ENCODE peak calls at places on chromosomes 4 and X, in five cellular contexts. P is neural crest cell, R is IMR-90, A is neural progenitor cell, K is fibroblast of lung. V is an unnamed sample.

GRCh38 chr4:80070880-80071620 is 2.0 kb downstream of the ANTXR2 start:
- DNase-seq in P (no peak), R (peak), A (no peak), K (peak), V (no peak)

GRCh38 chr4:70996014-70996353 is 2.5 kb downstream of the DCK start:
- DNase-seq in P (no peak), R (no peak), A (no peak), K (no peak), V (no peak)

GRCh38 chr4:139522457-139522856 is 33.6 kb downstream of the SETD7 start:
- DNase-seq in P (peak), R (no peak), A (peak), K (no peak), V (no peak)

GRCh38 chrX:47751670-47752069 is 85.0 kb upstream of the ZNF81 start:
- DNase-seq in P (no peak), R (no peak), A (peak), K (peak), V (peak)

GRCh38 chr4:154854362-154854761 is 73.3 kb downstream of the RBM46 start:
- DNase-seq in P (no peak), R (peak), A (peak), K (no peak), V (no peak)

GRCh38 chr4:118682928-118683327 is 2.3 kb upstream of the METTL14 start:
- DNase-seq in P (no peak), R (peak), A (peak), K (peak), V (no peak)

GRCh38 chr4:105210901-105211300 is 64.2 kb downstream of the TET2 start:
- DNase-seq in P (no peak), R (no peak), A (no peak), K (no peak), V (no peak)

GRCh38 chrX:107154787-107155620 is 36.4 kb upstream of the RBM41 start:
- DNase-seq in P (no peak), R (peak), A (no peak), K (peak), V (no peak)

GRCh38 chr4:38174811-38175210 is 214.6 kb downstream of the PTTG2 start:
- DNase-seq in P (no peak), R (peak), A (no peak), K (peak), V (no peak)

GRCh38 chrX:155819966-155820491 is 61.1 kb upstream of the VAMP7 start:
- DNase-seq in P (peak), R (peak), A (peak), K (peak), V (peak)

GRCh38 chrX:31213941-31214340 is 142.1 kb upstream of the FTHL17 start:
- DNase-seq in P (no peak), R (peak), A (no peak), K (no peak), V (peak)

GRCh38 chrX:100994352-100995281 is 25.1 kb downstream of the ARL13A start:
- DNase-seq in P (no peak), R (peak), A (no peak), K (peak), V (no peak)

GRCh38 chr4:55397024-55397520 is 1.3 kb downstream of the TMEM165 start:
- DNase-seq in P (no peak), R (no peak), A (no peak), K (no peak), V (no peak)

GRCh38 chr4:67915400-67915966 is 31.7 kb upstream of the TMPRSS11D start:
- DNase-seq in P (no peak), R (no peak), A (no peak), K (no peak), V (no peak)

GRCh38 chr4:67922697-67923096 is 38.9 kb upstream of the TMPRSS11D start:
- DNase-seq in P (no peak), R (no peak), A (no peak), K (peak), V (no peak)

GRCh38 chr4:67918428-67918827 is 34.6 kb upstream of the TMPRSS11D start:
- DNase-seq in P (no peak), R (no peak), A (peak), K (no peak), V (no peak)
- TF ChIP-seq CTCF in P (peak), R (no peak), A (peak), K (no peak), V (no peak)

GRCh38 chr4:150978738-150979575 is 36.1 kb downstream of the LRBA start:
- DNase-seq in P (no peak), R (no peak), A (no peak), K (no peak), V (no peak)

GRCh38 chr4:150974251-150974640 is 40.8 kb downstream of the LRBA start:
- DNase-seq in P (no peak), R (no peak), A (no peak), K (no peak), V (no peak)

GRCh38 chr4:150974750-150975149 is 40.3 kb downstream of the LRBA start:
- DNase-seq in P (no peak), R (no peak), A (no peak), K (no peak), V (no peak)

GRCh38 chr4:150973626-150974250 is 41.3 kb downstream of the LRBA start:
- DNase-seq in P (no peak), R (no peak), A (no peak), K (peak), V (no peak)

DNA sequence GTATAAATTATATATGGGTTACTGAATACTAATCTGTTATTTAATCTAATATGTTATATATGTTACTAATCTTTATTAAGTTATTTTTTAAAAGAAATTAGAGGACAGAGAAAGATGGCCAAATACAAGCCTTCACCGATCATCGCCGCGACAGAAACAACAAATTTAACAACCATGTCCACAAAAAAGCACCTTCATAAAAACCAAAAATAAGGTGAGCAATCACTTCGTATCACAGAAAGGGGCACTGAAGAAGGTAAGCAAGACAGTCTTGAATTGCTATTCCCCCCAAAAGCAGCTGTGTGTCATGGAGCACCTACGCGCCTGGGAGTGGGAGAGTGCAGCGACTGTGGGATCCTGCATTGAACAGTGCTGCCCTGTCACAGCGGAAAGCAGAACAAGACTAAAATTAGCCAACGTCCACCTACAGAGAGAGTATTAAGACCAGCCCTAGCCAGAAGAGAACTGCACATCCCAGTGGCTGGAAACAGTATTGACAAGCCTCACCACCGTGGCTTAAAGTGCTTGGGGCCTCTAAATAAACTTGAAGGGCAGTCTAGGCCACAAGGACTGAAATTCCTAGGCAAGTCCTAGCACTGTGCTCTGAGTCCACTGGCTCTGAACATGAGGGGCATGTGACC is 38.5 kb downstream of the LRBA start:
- DNase-seq in P (no peak), R (no peak), A (peak), K (no peak), V (no peak)
- TF ChIP-seq CTCF in P (no peak), R (no peak), A (peak), K (no peak), V (peak)

GRCh38 chr4:78953231-78953630 is 14.0 kb upstream of the PAQR3 start:
- DNase-seq in P (no peak), R (no peak), A (no peak), K (no peak), V (no peak)

GRCh38 chr4:78949735-78950134 is 10.5 kb upstream of the PAQR3 start:
- DNase-seq in P (no peak), R (no peak), A (no peak), K (no peak), V (no peak)

GRCh38 chr4:78951862-78952472 is 12.7 kb upstream of the PAQR3 start:
- DNase-seq in P (peak), R (peak), A (peak), K (peak), V (peak)

GRCh38 chr4:78956979-78957378 is 17.7 kb upstream of the PAQR3 start:
- DNase-seq in P (no peak), R (no peak), A (no peak), K (peak), V (no peak)

DNA sequence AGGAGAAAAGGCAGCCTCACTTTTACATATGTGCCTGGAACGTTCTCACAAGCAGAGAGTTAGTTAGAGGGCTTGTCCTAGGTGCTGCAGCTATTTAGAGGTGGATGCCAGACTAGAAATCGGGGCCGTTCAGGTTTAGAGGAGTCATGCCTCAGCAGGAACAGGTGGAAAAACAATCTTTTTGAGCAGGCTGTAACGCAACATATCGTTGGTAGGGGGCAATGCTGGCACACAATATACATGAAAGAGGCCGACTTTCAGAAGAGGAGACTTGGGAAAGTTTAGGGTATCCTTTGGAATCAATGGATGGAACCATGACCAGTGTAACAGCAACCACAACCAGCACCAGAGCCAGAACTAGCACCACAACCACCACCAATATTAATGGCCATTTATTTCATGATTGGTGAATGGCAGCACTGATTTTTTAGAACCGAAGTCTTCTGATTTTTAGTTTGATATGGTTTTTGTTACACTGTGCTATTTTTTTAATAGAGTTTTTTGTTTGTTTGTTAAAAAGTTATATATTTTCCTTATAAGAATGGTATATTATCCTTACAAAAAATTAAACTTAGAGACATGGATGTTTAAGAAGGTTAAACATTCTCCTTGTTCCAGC is 14.9 kb upstream of the PAQR3 start:
- DNase-seq in P (peak), R (no peak), A (peak), K (no peak), V (peak)
- TF ChIP-seq CTCF in P (peak), R (peak), A (peak), K (peak), V (peak)

GRCh38 chrX:44012484-44013096 is 39.4 kb upstream of the NDP start:
- DNase-seq in P (no peak), R (peak), A (no peak), K (peak), V (no peak)
- TF ChIP-seq CTCF in P (no peak), R (no peak), A (no peak), K (no peak), V (no peak)

GRCh38 chr4:107044170-107044569 is 8.1 kb upstream of the DKK2 start:
- DNase-seq in P (no peak), R (no peak), A (no peak), K (no peak), V (peak)
- TF ChIP-seq CTCF in P (peak), R (peak), A (peak), K (peak), V (peak)

GRCh38 chrX:103017542-103017941 is 46.4 kb downstream of the BEX1 start:
- DNase-seq in P (no peak), R (no peak), A (no peak), K (no peak), V (no peak)
- TF ChIP-seq CTCF in P (no peak), R (no peak), A (peak), K (no peak), V (no peak)

DNA sequence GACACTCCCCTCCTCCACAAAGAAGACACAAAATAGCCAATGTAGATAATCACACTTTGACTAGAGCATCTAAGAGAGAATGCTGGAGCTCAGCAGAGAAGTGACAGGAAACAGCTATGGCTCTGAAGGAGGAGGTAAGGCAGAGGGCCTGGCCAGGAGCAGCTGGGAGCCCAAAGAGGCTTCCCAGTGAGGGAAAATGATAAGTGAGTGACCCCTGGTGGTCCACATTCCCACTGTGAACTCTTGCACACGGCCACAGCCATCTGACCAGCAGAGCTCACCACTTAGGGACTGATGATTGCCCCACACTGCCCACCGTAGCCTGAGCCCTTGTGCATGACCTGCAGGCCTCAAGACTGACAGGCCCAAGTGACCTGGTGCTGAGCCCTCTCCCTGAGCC is 162.7 kb upstream of the GALNTL6 start:
- DNase-seq in P (peak), R (no peak), A (peak), K (no peak), V (peak)
- TF ChIP-seq CTCF in P (no peak), R (no peak), A (peak), K (no peak), V (peak)

GRCh38 chr4:20430555-20430954 is 178.8 kb downstream of the SLIT2 start:
- DNase-seq in P (no peak), R (peak), A (no peak), K (peak), V (no peak)

GRCh38 chr4:20431422-20432014 is 179.8 kb downstream of the SLIT2 start:
- DNase-seq in P (no peak), R (no peak), A (peak), K (peak), V (no peak)

GRCh38 chr4:20432098-20432497 is 180.4 kb downstream of the SLIT2 start:
- DNase-seq in P (no peak), R (no peak), A (peak), K (peak), V (no peak)

GRCh38 chr4:20426028-20426427 is 174.3 kb downstream of the SLIT2 start:
- DNase-seq in P (no peak), R (no peak), A (peak), K (no peak), V (no peak)

GRCh38 chr4:20428410-20429160 is 176.9 kb downstream of the SLIT2 start:
- DNase-seq in P (no peak), R (peak), A (peak), K (no peak), V (no peak)
- TF ChIP-seq CTCF in P (peak), R (peak), A (peak), K (peak), V (no peak)

DNA sequence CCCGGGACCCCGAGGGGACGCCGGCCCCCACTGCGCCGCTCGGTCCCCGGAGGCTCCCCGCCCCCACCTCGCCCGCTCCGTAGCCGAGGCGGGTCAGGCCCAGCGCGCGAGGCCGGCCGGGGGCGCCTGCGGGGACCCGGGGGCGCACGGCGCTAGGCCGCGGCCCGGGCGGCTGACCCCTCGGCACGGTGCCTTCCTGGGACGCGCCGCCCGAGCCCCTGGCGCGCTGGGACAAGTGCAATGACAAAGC is 1.2 kb downstream of the IRF2 start:
- DNase-seq in P (peak), R (no peak), A (no peak), K (no peak), V (no peak)
- TF ChIP-seq CTCF in P (no peak), R (no peak), A (no peak), K (no peak), V (no peak)

V was measured in endothelial cell.